ENCODE peak calls at places on chromosomes 6 and 20, in five cellular contexts. One of them, this sample, is unnamed. For H3K36me3, the result is how much of the 10 kb centered on the place peaks cover.

GRCh38 chr20:45290677-45291355 is 15.8 kb upstream of the RBPJL start:
- DNase-seq in ovary: peak
- DNase-seq in psoas muscle: peak
- DNase-seq in hepatocyte: peak
- DNase-seq in brain microvascular endothelial cell: peak
- DNase-seq in this sample: peak

GRCh38 chr6:113934101-113934500 is 36.8 kb downstream of the HDAC2 start:
- DNase-seq in brain microvascular endothelial cell: no peak
- DNase-seq in ovary: no peak
- DNase-seq in hepatocyte: no peak
- DNase-seq in psoas muscle: no peak
- DNase-seq in this sample: no peak

GRCh38 chr20:58661298-58662141 is 10.4 kb downstream of the STX16 start:
- DNase-seq in brain microvascular endothelial cell: no peak
- DNase-seq in ovary: no peak
- DNase-seq in psoas muscle: no peak
- DNase-seq in hepatocyte: no peak
- DNase-seq in this sample: no peak

GRCh38 chr6:39350723-39351505 is 28.4 kb upstream of the KCNK16 start:
- DNase-seq in hepatocyte: no peak
- DNase-seq in psoas muscle: no peak
- DNase-seq in brain microvascular endothelial cell: no peak
- DNase-seq in ovary: no peak
- DNase-seq in this sample: no peak

GRCh38 chr6:2578729-2579128 is 172.0 kb downstream of the MYLK4 start:
- DNase-seq in brain microvascular endothelial cell: no peak
- DNase-seq in psoas muscle: no peak
- DNase-seq in hepatocyte: no peak
- DNase-seq in ovary: no peak
- DNase-seq in this sample: no peak

GRCh38 chr6:108874470-108875160 is 26.4 kb downstream of the ARMC2 start:
- DNase-seq in brain microvascular endothelial cell: peak
- DNase-seq in psoas muscle: peak
- DNase-seq in hepatocyte: peak
- DNase-seq in ovary: no peak
- DNase-seq in this sample: no peak

GRCh38 chr6:112251170-112251945 is 3.0 kb downstream of the LAMA4 start:
- DNase-seq in hepatocyte: no peak
- DNase-seq in psoas muscle: peak
- DNase-seq in brain microvascular endothelial cell: peak
- DNase-seq in ovary: peak
- DNase-seq in this sample: no peak

GRCh38 chr20:54680872-54681297 is 205.5 kb downstream of the DOK5 start:
- DNase-seq in psoas muscle: no peak
- DNase-seq in hepatocyte: peak
- DNase-seq in brain microvascular endothelial cell: peak
- DNase-seq in ovary: no peak
- DNase-seq in this sample: peak

GRCh38 chr20:23311932-23312331 is 38.7 kb upstream of the NXT1 start:
- DNase-seq in psoas muscle: no peak
- DNase-seq in hepatocyte: no peak
- DNase-seq in ovary: no peak
- DNase-seq in brain microvascular endothelial cell: peak
- DNase-seq in this sample: no peak

GRCh38 chr6:47792216-47792733 is 10.4 kb downstream of the OPN5 start:
- DNase-seq in ovary: no peak
- DNase-seq in psoas muscle: no peak
- DNase-seq in brain microvascular endothelial cell: no peak
- DNase-seq in hepatocyte: no peak
- DNase-seq in this sample: no peak

GRCh38 chr6:124977067-124977908 is 15.1 kb downstream of the RNF217 start:
- DNase-seq in ovary: no peak
- DNase-seq in psoas muscle: no peak
- DNase-seq in hepatocyte: peak
- DNase-seq in brain microvascular endothelial cell: no peak
- DNase-seq in this sample: no peak

GRCh38 chr20:20463933-20464374 is 96.0 kb downstream of the INSM1 start:
- DNase-seq in brain microvascular endothelial cell: no peak
- DNase-seq in hepatocyte: no peak
- DNase-seq in ovary: no peak
- DNase-seq in psoas muscle: no peak
- DNase-seq in this sample: no peak

GRCh38 chr6:74366634-74367033 is 670.6 kb downstream of the CD109 start:
- DNase-seq in hepatocyte: no peak
- DNase-seq in psoas muscle: no peak
- DNase-seq in brain microvascular endothelial cell: no peak
- DNase-seq in ovary: no peak
- DNase-seq in this sample: no peak

GRCh38 chr6:40328376-40328987 is 258.7 kb downstream of the LRFN2 start:
- DNase-seq in psoas muscle: no peak
- DNase-seq in brain microvascular endothelial cell: no peak
- DNase-seq in ovary: no peak
- DNase-seq in hepatocyte: peak
- DNase-seq in this sample: peak

GRCh38 chr6:139973602-139974373 is 599.3 kb upstream of the CITED2 start:
- DNase-seq in brain microvascular endothelial cell: peak
- DNase-seq in hepatocyte: no peak
- DNase-seq in psoas muscle: no peak
- DNase-seq in ovary: no peak
- DNase-seq in this sample: no peak

GRCh38 chr6:139981066-139981624 is 606.7 kb upstream of the CITED2 start:
- DNase-seq in brain microvascular endothelial cell: no peak
- DNase-seq in hepatocyte: no peak
- DNase-seq in psoas muscle: no peak
- DNase-seq in ovary: no peak
- DNase-seq in this sample: no peak

GRCh38 chr6:139979021-139979721 is 604.7 kb upstream of the CITED2 start:
- DNase-seq in brain microvascular endothelial cell: no peak
- DNase-seq in hepatocyte: no peak
- DNase-seq in ovary: no peak
- DNase-seq in psoas muscle: no peak
- DNase-seq in this sample: no peak

GRCh38 chr6:139981810-139982550 is 607.5 kb upstream of the CITED2 start:
- DNase-seq in hepatocyte: peak
- DNase-seq in brain microvascular endothelial cell: peak
- DNase-seq in psoas muscle: no peak
- DNase-seq in ovary: no peak
- DNase-seq in this sample: peak

DNA sequence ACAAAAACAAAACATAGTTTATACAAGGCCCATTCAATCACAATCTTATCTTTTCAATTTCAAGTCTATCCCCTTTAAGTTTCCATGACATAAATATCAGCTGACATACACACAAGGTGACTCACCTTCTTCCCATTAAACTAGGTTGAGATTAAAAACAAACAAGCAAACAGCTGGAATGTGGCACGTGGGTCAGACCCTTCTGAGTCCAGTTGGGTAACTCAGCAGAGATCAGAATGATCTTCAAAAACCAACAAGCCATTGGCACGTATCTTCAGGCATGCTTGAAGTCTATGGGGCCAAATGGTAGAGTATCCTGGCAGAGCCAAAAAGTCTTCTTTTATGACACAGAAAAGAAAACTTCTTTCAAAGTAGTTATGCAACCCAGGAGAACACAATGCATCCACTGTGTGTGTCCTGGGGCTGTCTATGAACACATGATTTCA is 603.5 kb upstream of the CITED2 start:
- DNase-seq in ovary: no peak
- DNase-seq in brain microvascular endothelial cell: peak
- DNase-seq in hepatocyte: peak
- DNase-seq in psoas muscle: no peak
- DNase-seq in this sample: peak
- H3K36me3 ChIP-seq in ovary: under half
- H3K36me3 ChIP-seq in brain microvascular endothelial cell: under half
- H3K36me3 ChIP-seq in hepatocyte: under half
- H3K36me3 ChIP-seq in psoas muscle: under half
- H3K36me3 ChIP-seq in this sample: under half

DNA sequence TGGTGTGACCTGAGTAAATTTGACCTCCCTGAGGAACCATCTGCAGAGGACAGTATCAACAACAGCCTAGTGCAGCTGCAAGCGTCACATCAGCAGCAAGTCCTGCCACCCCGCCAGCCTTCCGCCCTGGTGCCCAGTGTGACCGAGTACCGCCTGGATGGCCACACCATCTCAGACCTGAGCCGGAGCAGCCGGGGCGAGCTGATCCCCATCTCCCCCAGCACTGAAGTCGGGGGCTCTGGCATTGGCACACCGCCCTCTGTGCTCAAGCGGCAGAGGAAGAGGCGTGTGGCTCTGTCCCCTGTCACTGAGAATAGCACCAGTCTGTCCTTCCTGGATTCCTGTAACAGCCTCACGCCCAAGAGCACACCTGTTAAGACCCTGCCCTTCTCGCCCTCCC is 24.3 kb downstream of the GTSF1L start:
- DNase-seq in ovary: no peak
- DNase-seq in brain microvascular endothelial cell: no peak
- DNase-seq in hepatocyte: no peak
- DNase-seq in psoas muscle: no peak
- DNase-seq in this sample: no peak
- H3K36me3 ChIP-seq in ovary: under half
- H3K36me3 ChIP-seq in brain microvascular endothelial cell: under half
- H3K36me3 ChIP-seq in hepatocyte: under half
- H3K36me3 ChIP-seq in psoas muscle: under half
- H3K36me3 ChIP-seq in this sample: under half

DNA sequence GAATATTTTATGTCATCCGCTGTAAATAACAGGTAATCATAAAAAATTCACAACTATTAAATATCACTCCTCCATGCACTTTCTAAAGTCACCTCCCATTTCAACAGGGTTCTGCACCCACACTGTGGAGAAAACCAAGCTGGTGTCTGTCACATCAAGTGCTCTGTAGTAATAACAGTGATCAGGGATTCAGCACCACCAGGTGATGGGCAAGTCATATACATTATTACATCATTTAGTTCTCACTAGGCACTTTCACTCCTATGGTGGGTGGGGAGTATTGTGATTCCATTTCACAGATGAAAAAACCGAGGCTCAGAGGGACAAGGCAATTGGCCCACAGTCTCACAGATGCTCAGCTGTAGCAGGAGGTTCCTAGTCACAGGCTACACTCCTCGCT is 8.7 kb downstream of the BFSP1 start:
- DNase-seq in brain microvascular endothelial cell: no peak
- DNase-seq in ovary: no peak
- DNase-seq in hepatocyte: no peak
- DNase-seq in psoas muscle: no peak
- DNase-seq in this sample: no peak
- H3K36me3 ChIP-seq in brain microvascular endothelial cell: under half
- H3K36me3 ChIP-seq in ovary: under half
- H3K36me3 ChIP-seq in hepatocyte: under half
- H3K36me3 ChIP-seq in psoas muscle: under half
- H3K36me3 ChIP-seq in this sample: under half

GRCh38 chr6:28188111-28188979 is 36.7 kb upstream of the ZSCAN9 start:
- DNase-seq in brain microvascular endothelial cell: no peak
- DNase-seq in ovary: no peak
- DNase-seq in psoas muscle: no peak
- DNase-seq in hepatocyte: no peak
- DNase-seq in this sample: no peak
- H3K36me3 ChIP-seq in brain microvascular endothelial cell: under half
- H3K36me3 ChIP-seq in ovary: under half
- H3K36me3 ChIP-seq in psoas muscle: under half
- H3K36me3 ChIP-seq in hepatocyte: under half
- H3K36me3 ChIP-seq in this sample: under half